ENCODE peak calls at places on chromosomes 16 and 17, in ten cellular contexts. H is cardiac muscle cell; V is spleen; F is ascending aorta; I is SJSA1; K is hepatocyte; Q is CD4-positive, CD25-positive, alpha-beta regulatory T cell; U is uterus; C is effector memory CD4-positive, alpha-beta T cell; D is tibial artery. L is an unnamed sample.
A peak's percentile ranks its signal among the peaks of the same experiment; 100 is the strongest.

GRCh38 chr17:2982854-2983636 is 80.4 kb downstream of the OR1D5 start:
- DNase-seq in K (peak; percentile 73), V (peak; percentile 68), U (peak; percentile 91), D (peak; percentile 81), I (peak; percentile 68), F (peak; percentile 83), C (no peak), Q (no peak), H (peak; percentile 95), L (no peak)

GRCh38 chr17:11986939-11987329 is 10.3 kb downstream of the ZNF18 start:
- DNase-seq in F (no peak), I (peak; percentile 17), U (no peak), H (peak; percentile 73), K (peak; percentile 51), V (no peak), Q (peak; percentile 16), D (no peak), C (no peak), L (peak; percentile 57)

GRCh38 chr16:74020086-74020670 is 276.4 kb upstream of the PSMD7 start:
- DNase-seq in V (no peak), C (no peak), K (no peak), Q (no peak), D (no peak), U (no peak), F (no peak), I (no peak), H (no peak), L (peak; percentile 86)

GRCh38 chr17:39759204-39759603 is 21.5 kb downstream of the GRB7 start:
- DNase-seq in F (no peak), C (no peak), D (no peak), K (no peak), U (no peak), V (no peak), H (no peak), I (no peak), Q (no peak), L (no peak)

GRCh38 chr17:29369831-29370735 is 20.1 kb upstream of the TAOK1 start:
- DNase-seq in D (peak; percentile 66), V (peak; percentile 75), C (peak; percentile 3), U (peak; percentile 46), I (peak; percentile 88), F (peak; percentile 78), K (peak; percentile 85), Q (peak; percentile 76), H (peak; percentile 87), L (peak; percentile 84)

GRCh38 chr17:6998855-6999508 is 3.1 kb downstream of the ALOX12 start:
- DNase-seq in F (no peak), I (no peak), Q (no peak), V (no peak), H (no peak), C (no peak), U (no peak), D (no peak), K (no peak), L (no peak)

GRCh38 chr17:59381716-59382570 is 50.5 kb downstream of the YPEL2 start:
- DNase-seq in H (no peak), Q (no peak), V (no peak), U (peak; percentile 43), C (no peak), F (peak; percentile 88), I (no peak), K (no peak), D (peak; percentile 75), L (no peak)

GRCh38 chr16:19783847-19784736 is 66.0 kb downstream of the IQCK start:
- DNase-seq in Q (no peak), I (no peak), F (no peak), K (no peak), H (no peak), U (no peak), V (no peak), C (no peak), D (no peak), L (no peak)

GRCh38 chr17:21354796-21355385 is 21.3 kb upstream of the KCNJ12 start:
- DNase-seq in Q (no peak), U (no peak), C (no peak), F (no peak), V (peak; percentile 61), K (no peak), I (no peak), H (no peak), D (no peak), L (no peak)

GRCh38 chr16:31455601-31456314 is 3.5 kb upstream of the ARMC5 start:
- DNase-seq in V (no peak), C (no peak), D (peak; percentile 20), H (peak; percentile 39), F (no peak), Q (peak; percentile 63), I (no peak), K (no peak), U (no peak), L (no peak)

GRCh38 chr16:66273036-66273435 is 93.5 kb upstream of the CDH5 start:
- DNase-seq in K (peak; percentile 3), I (no peak), V (no peak), U (no peak), H (no peak), F (no peak), Q (no peak), D (no peak), C (no peak), L (no peak)

GRCh38 chr17:2251098-2251497 is 52.5 kb downstream of the SMG6 start:
- DNase-seq in K (no peak), Q (no peak), C (no peak), U (no peak), V (no peak), D (no peak), H (no peak), F (no peak), I (no peak), L (no peak)

GRCh38 chr16:17470002-17470870 is 524 bp downstream of the XYLT1 start:
- DNase-seq in D (peak; percentile 40), V (peak; percentile 90), F (no peak), U (peak; percentile 41), H (no peak), C (no peak), Q (peak; percentile 39), K (peak; percentile 29), I (peak; percentile 21), L (no peak)

GRCh38 chr17:62650587-62650986 is 23.1 kb downstream of the MRC2 start:
- DNase-seq in Q (no peak), I (no peak), K (no peak), H (no peak), C (no peak), U (no peak), F (no peak), V (no peak), D (no peak), L (no peak)

GRCh38 chr17:73338050-73338491 is 26.3 kb upstream of the CDC42EP4 start:
- DNase-seq in V (no peak), Q (no peak), U (peak; percentile 66), K (no peak), F (peak; percentile 79), H (no peak), D (peak; percentile 61), C (no peak), I (peak; percentile 99), L (no peak)

DNA sequence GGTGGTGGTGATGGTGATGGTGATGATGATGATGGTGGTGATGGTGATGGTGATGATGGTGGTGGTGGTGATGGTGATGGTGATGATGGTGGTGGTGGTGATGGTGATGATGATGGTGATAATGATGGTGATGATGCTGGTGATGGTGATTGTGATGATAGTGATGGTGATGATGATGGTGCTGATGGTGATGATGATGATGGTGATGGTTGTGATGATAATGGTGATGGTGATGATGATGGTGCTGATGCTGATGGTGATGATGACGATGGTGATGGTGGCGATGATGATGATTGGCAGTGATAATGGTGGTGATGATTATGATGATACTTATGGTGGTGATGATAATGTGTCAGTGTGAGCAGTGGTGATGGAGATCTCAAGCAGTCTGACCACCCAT is 90.8 kb upstream of the FOXF1 start:
- DNase-seq in I (no peak), F (no peak), C (no peak), U (no peak), K (no peak), V (no peak), Q (no peak), D (no peak), H (no peak), L (no peak)
- H3K27me3 ChIP-seq in I (no peaks in the 10 kb centered on the region), F (no peaks in the 10 kb centered on the region), C (no peaks in the 10 kb centered on the region), U (no peaks in the 10 kb centered on the region), K (no peaks in the 10 kb centered on the region), V (no peaks in the 10 kb centered on the region), Q (no peaks in the 10 kb centered on the region), D (no peaks in the 10 kb centered on the region), H (no peaks in the 10 kb centered on the region), L (no peaks in the 10 kb centered on the region)

GRCh38 chr17:68596411-68596945 is 4.7 kb downstream of the FAM20A start:
- DNase-seq in V (no peak), F (no peak), C (no peak), K (no peak), H (no peak), D (no peak), I (no peak), U (no peak), Q (no peak), L (no peak)
- H3K4me1 ChIP-seq in V (peaks cover 18% of the 10 kb centered on the region), F (peaks cover 19% of the 10 kb centered on the region), C (peaks cover 8% of the 10 kb centered on the region), K (peaks cover 36% of the 10 kb centered on the region), H (peaks cover 14% of the 10 kb centered on the region), D (peaks cover 12% of the 10 kb centered on the region), I (peaks cover 7% of the 10 kb centered on the region), U (peaks cover 22% of the 10 kb centered on the region), Q (peaks cover 10% of the 10 kb centered on the region), L (peaks cover 17% of the 10 kb centered on the region)

GRCh38 chr17:49872776-49873377 is 25.0 kb upstream of the TAC4 start:
- DNase-seq in F (no peak), K (no peak), D (no peak), C (no peak), U (no peak), I (no peak), Q (no peak), V (no peak), H (no peak), L (no peak)
- H3K4me3 ChIP-seq in F (no peak overlapping the region), K (no peak overlapping the region), D (no peak overlapping the region), C (no peak overlapping the region), U (no peak overlapping the region), I (no peak overlapping the region), Q (no peak overlapping the region), V (no peak overlapping the region), H (no peak overlapping the region), L (no peak overlapping the region)

GRCh38 chr16:85174871-85175723 is 62.8 kb upstream of the CIBAR2 start:
- DNase-seq in K (no peak), Q (no peak), I (no peak), H (peak; percentile 39), F (no peak), C (no peak), V (no peak), D (no peak), U (no peak), L (no peak)
- H3K27me3 ChIP-seq in K (no peaks in the 10 kb centered on the region), Q (no peaks in the 10 kb centered on the region), I (no peaks in the 10 kb centered on the region), H (no peaks in the 10 kb centered on the region), F (no peaks in the 10 kb centered on the region), C (peaks cover 6% of the 10 kb centered on the region), V (peaks cover 16% of the 10 kb centered on the region), D (no peaks in the 10 kb centered on the region), U (no peaks in the 10 kb centered on the region), L (no peaks in the 10 kb centered on the region)

DNA sequence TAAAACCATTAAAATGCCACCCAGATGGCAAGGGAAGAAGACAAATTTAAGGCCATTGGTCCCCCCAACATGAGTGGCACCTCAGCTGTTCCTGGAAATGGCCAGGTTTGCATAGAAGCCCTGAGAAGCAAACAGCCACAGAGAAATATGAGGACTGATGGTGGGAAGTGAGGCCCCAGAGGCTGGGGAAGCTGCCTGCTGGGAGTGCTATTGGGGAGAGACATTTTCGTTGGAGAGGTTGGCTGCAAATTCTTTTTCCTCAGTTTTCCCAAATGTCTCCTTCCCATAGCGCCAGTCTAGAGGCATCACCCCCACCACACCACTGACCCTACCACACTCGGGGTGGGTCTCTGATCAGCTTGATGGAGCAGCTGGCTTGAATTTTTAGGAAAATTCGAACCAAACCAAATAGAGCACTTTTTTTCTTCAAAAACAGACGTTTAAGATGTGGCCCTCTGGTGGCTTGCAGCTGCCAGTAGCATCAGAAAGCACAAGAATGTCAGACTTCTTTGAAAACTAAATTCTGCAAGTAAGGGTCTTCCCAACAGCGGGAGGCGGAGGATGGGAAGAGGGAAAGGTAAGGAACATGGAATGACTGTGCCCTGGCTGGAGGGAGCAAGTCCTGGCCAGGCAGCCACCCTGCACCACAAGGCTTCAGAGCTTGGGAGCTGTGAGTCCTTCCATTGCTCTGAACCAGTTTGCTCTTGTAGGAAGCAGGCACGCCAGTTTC is 13.2 kb upstream of the SLC12A3 start:
- DNase-seq in V (peak; percentile 35), F (no peak), I (no peak), H (peak; percentile 49), C (no peak), Q (peak; percentile 27), K (no peak), D (no peak), U (no peak), L (peak; percentile 26)
- H3K4me1 ChIP-seq in V (peaks cover 4% of the 10 kb centered on the region), F (peaks cover 10% of the 10 kb centered on the region), I (peaks cover 46% of the 10 kb centered on the region), H (peaks cover 6% of the 10 kb centered on the region), C (no peaks in the 10 kb centered on the region), Q (peaks cover 4% of the 10 kb centered on the region), K (peaks cover 17% of the 10 kb centered on the region), D (no peaks in the 10 kb centered on the region), U (no peaks in the 10 kb centered on the region), L (no peaks in the 10 kb centered on the region)